ENCODE peak calls at places on chromosome 11, in seven cellular contexts. L is esophagus squamous epithelium, P is IMR-90, J is body of pancreas, S is prostate gland, V is tibial nerve, T is upper lobe of left lung. Q is an unnamed sample.
A peak's percentile ranks its signal among the peaks of the same experiment; 100 is the strongest.

GRCh38 chr11:75406338-75406777 is 7.0 kb downstream of the RPS3 start:
- DNase-seq in L (no peak), P (peak; percentile 87), J (no peak), S (no peak), V (no peak), T (no peak), Q (no peak)

GRCh38 chr11:1460994-1461805 is 25.4 kb downstream of the MOB2 start:
- DNase-seq in L (no peak), P (no peak), J (no peak), S (no peak), V (no peak), T (no peak), Q (no peak)

GRCh38 chr11:19428206-19429001 is 187.7 kb upstream of the E2F8 start:
- DNase-seq in L (no peak), P (peak; percentile 34), J (no peak), S (no peak), V (no peak), T (no peak), Q (no peak)

GRCh38 chr11:109939176-109939810 is 153.9 kb upstream of the ZC3H12C start:
- DNase-seq in L (no peak), P (peak; percentile 84), J (peak; percentile 34), S (peak; percentile 29), V (peak; percentile 33), T (peak; percentile 43), Q (peak; percentile 46)

GRCh38 chr11:75351541-75352416 is at the start of gene ARRB1:
- DNase-seq in L (no peak), P (no peak), J (peak; percentile 69), S (no peak), V (peak; percentile 47), T (peak; percentile 74), Q (peak; percentile 90)

GRCh38 chr11:58164389-58164788 is 24.5 kb upstream of the OR9Q2 start:
- DNase-seq in L (no peak), P (no peak), J (no peak), S (no peak), V (no peak), T (no peak), Q (no peak)

GRCh38 chr11:19769820-19770219 is 57.2 kb downstream of the NAV2 start:
- DNase-seq in L (no peak), P (peak; percentile 66), J (no peak), S (no peak), V (no peak), T (no peak), Q (no peak)

GRCh38 chr11:121451982-121452608 is at the start of gene SORL1:
- DNase-seq in L (no peak), P (peak; percentile 55), J (peak; percentile 60), S (peak; percentile 85), V (peak; percentile 40), T (peak; percentile 85), Q (peak; percentile 66)

GRCh38 chr11:1544536-1544935 is 27.5 kb downstream of the DUSP8 start:
- DNase-seq in L (no peak), P (no peak), J (no peak), S (no peak), V (no peak), T (no peak), Q (no peak)

GRCh38 chr11:76750067-76750466 is 33.1 kb upstream of the TSKU start:
- DNase-seq in L (no peak), P (no peak), J (no peak), S (no peak), V (no peak), T (no peak), Q (no peak)

GRCh38 chr11:62622476-62622875 is 690 bp upstream of the B3GAT3 start:
- DNase-seq in L (no peak), P (no peak), J (no peak), S (no peak), V (no peak), T (no peak), Q (no peak)

GRCh38 chr11:62627718-62628117 is 5.9 kb upstream of the B3GAT3 start:
- DNase-seq in L (no peak), P (no peak), J (no peak), S (no peak), V (no peak), T (no peak), Q (no peak)

GRCh38 chr11:62621027-62621566 is 689 bp downstream of the B3GAT3 start:
- DNase-seq in L (no peak), P (no peak), J (no peak), S (no peak), V (no peak), T (no peak), Q (no peak)

GRCh38 chr11:62621567-62622470 is at the start of gene B3GAT3:
- DNase-seq in L (peak; percentile 86), P (peak; percentile 98), J (peak; percentile 99), S (peak; percentile 98), V (peak; percentile 96), T (peak; percentile 99), Q (peak; percentile 99)
- TF ChIP-seq POLR2A in L (no peak), P (peak; percentile 45), J (peak; percentile 82), S (peak; percentile 93), V (peak; percentile 86), T (no peak), Q (peak; percentile 72)

GRCh38 chr11:63887600-63887999 is 29.4 kb downstream of the RCOR2 start:
- DNase-seq in L (no peak), P (no peak), J (no peak), S (no peak), V (no peak), T (no peak), Q (no peak)

GRCh38 chr11:63889344-63889743 is 27.6 kb downstream of the RCOR2 start:
- DNase-seq in L (no peak), P (no peak), J (no peak), S (no peak), V (no peak), T (peak; percentile 50), Q (no peak)

GRCh38 chr11:63890368-63890767 is 26.6 kb downstream of the RCOR2 start:
- DNase-seq in L (no peak), P (no peak), J (no peak), S (no peak), V (no peak), T (no peak), Q (no peak)

GRCh38 chr11:63892233-63892632 is 24.7 kb downstream of the RCOR2 start:
- DNase-seq in L (no peak), P (peak; percentile 57), J (no peak), S (no peak), V (no peak), T (no peak), Q (no peak)

GRCh38 chr11:63888170-63889086 is 28.5 kb downstream of the RCOR2 start:
- DNase-seq in L (no peak), P (peak; percentile 52), J (peak; percentile 78), S (peak; percentile 81), V (peak; percentile 29), T (peak; percentile 90), Q (peak; percentile 89)
- TF ChIP-seq POLR2A in L (no peak), P (no peak), J (peak; percentile 54), S (no peak), V (no peak), T (no peak), Q (peak; percentile 26)

GRCh38 chr11:72080326-72081183 is at the start of the genes LRRC51 and NUMA1:
- DNase-seq in L (peak; percentile 99), P (peak; percentile 100), J (peak; percentile 100), S (peak; percentile 100), V (peak; percentile 100), T (peak; percentile 100), Q (peak; percentile 100)
- TF ChIP-seq POLR2A in L (no peak), P (peak; percentile 65), J (peak; percentile 70), S (peak; percentile 80), V (peak; percentile 55), T (peak; percentile 25), Q (peak; percentile 58)

DNA sequence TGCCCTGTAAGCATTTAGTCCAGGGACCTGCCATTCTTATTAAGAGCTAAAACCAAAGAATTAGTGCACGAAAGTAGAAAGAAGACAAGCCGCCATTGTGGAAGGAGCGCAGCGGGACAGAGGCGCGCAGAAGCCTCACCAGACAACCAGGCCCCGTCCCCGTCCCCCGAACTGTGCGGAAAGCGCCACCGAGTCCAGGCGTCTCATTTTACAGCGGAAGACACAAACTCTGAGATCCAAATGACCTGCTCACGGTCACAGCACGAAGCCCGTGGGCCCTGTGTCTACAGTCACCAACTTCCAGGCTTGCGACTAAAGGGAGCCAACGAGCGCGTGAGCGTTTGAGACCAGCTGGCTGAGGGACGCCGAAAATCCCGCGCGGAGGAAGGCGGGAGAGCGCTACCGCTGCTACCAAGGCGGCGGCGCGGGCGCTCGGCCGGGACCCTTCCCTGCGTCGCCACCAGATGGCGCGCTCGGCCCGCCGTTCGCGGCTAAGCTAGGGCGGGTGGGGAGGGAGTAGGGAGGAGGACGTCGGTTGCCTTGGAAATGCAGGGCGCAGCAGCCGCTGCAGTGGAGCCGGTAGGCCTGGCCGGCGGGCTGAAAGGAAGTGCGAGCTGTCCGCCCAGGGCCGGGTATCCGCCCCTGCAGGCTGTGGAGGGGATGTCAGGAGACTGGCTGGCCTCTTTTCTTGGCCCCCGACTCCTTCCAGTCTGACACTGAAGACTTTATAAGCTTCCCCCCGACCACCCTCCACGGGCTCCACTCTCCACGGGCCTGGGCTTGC is 434 bp upstream of the CCDC83 start:
- DNase-seq in L (peak; percentile 55), P (peak; percentile 90), J (peak; percentile 93), S (peak; percentile 86), V (peak; percentile 79), T (peak; percentile 94), Q (peak; percentile 95)
- TF ChIP-seq POLR2A in L (no peak), P (peak; percentile 69), J (peak; percentile 74), S (no peak), V (no peak), T (peak; percentile 21), Q (no peak)

GRCh38 chr11:67237574-67237973 is 28.7 kb upstream of the GRK2 start:
- DNase-seq in L (no peak), P (no peak), J (no peak), S (no peak), V (no peak), T (no peak), Q (no peak)

GRCh38 chr11:67242548-67242947 is 23.7 kb upstream of the GRK2 start:
- DNase-seq in L (no peak), P (no peak), J (no peak), S (no peak), V (no peak), T (no peak), Q (no peak)

GRCh38 chr11:67238894-67239794 is 27.1 kb upstream of the GRK2 start:
- DNase-seq in L (no peak), P (peak; percentile 26), J (no peak), S (no peak), V (no peak), T (no peak), Q (no peak)

GRCh38 chr11:67239795-67240574 is 26.3 kb upstream of the GRK2 start:
- DNase-seq in L (peak; percentile 89), P (peak; percentile 99), J (peak; percentile 97), S (peak; percentile 99), V (peak; percentile 93), T (peak; percentile 99), Q (peak; percentile 95)

DNA sequence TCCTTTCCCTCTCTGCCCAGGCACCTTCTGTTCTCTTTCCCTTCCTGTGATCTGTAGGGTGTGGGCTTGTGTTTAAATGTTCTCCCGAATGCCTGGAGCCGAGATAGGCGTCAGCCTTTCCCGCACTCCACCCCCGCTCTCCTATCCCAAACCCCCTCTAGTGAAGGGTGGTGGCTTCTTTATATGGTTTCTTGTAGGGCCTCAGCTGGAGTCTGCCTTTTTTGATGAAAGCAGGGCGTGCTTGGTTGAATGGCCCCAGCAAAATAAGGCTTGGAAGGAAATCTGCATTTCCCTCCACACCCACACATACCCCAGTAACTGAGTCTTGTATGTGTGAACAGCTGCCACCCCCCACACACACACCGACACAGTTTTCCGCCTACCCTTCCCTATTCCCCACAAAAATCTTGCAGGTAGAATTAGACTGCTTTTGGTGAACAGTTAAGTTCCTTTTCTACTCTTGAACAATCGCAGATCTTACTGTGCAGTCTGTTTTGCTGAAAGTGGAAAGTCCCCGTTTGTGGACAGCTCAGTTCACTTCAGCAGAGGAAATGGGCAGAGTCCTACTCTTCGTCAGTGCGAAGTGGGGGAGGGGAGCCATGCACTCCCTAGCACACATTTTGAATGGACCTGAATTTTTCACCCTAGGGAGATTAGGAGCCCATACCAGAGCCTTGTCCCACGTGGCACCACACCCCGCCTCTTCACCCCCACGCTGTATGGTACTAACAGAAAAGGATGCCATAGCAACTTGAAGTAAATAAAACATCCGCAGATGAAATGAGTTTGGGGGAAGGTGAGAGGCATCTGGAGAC is 25.5 kb upstream of the GRK2 start:
- DNase-seq in L (no peak), P (peak; percentile 75), J (peak; percentile 66), S (peak; percentile 61), V (peak; percentile 67), T (peak; percentile 75), Q (peak; percentile 83)
- TF ChIP-seq POLR2A in L (no peak), P (peak; percentile 68), J (peak; percentile 53), S (no peak), V (no peak), T (no peak), Q (no peak)

Q was measured in Peyer's patch.